ENCODE peak calls at places on chromosomes 11 and 22, in five cellular contexts. L is neuronal stem cell; R is CD4-positive, alpha-beta memory T cell; T is PC-9; P is body of pancreas. D is an unnamed sample.

GRCh38 chr11:7246179-7246578 is 5.5 kb upstream of the SYT9 start:
- DNase-seq in P (no peak), T (no peak), L (no peak), R (no peak), D (no peak)

GRCh38 chr11:44112083-44112865 is 16.8 kb downstream of the EXT2 start:
- DNase-seq in T (no peak), P (no peak), R (no peak), L (no peak), D (no peak)

GRCh38 chr22:39493759-39494158 is 8.3 kb upstream of the MIEF1 start:
- DNase-seq in T (no peak), P (no peak), R (no peak), L (no peak), D (no peak)

GRCh38 chr22:17079572-17079971 is 5.2 kb upstream of the IL17RA start:
- DNase-seq in R (no peak), T (no peak), L (no peak), P (no peak), D (no peak)

GRCh38 chr22:32880906-32881596 is 79.5 kb downstream of the TIMP3 start:
- DNase-seq in P (peak; percentile 15), R (no peak), L (no peak), T (no peak), D (peak; percentile 56)

GRCh38 chr11:94775576-94776327 is 7.6 kb downstream of the AMOTL1 start:
- DNase-seq in R (no peak), T (no peak), L (no peak), P (no peak), D (no peak)

GRCh38 chr22:48702573-48703264 is 1125.0 kb downstream of the BRD1 start:
- DNase-seq in P (peak; percentile 54), R (no peak), T (no peak), L (no peak), D (no peak)

GRCh38 chr22:19766506-19767426 is 6.2 kb downstream of the TBX1 start:
- DNase-seq in L (no peak), P (peak; percentile 52), R (no peak), T (peak; percentile 54), D (peak; percentile 60)

GRCh38 chr11:26712497-26712896 is 9.4 kb downstream of the SLC5A12 start:
- DNase-seq in T (no peak), P (no peak), L (no peak), R (no peak), D (no peak)

GRCh38 chr11:74466916-74467885 is at the start of gene KCNE3:
- DNase-seq in T (no peak), L (no peak), R (no peak), P (peak; percentile 52), D (peak; percentile 77)

GRCh38 chr22:20243545-20244249 is 24.4 kb downstream of the RTN4R start:
- DNase-seq in T (peak; percentile 33), P (no peak), R (peak; percentile 58), L (no peak), D (peak; percentile 64)

GRCh38 chr11:121523581-121524232 is 70.9 kb upstream of the SORL1-AS1 start:
- DNase-seq in L (no peak), P (no peak), R (no peak), T (no peak), D (no peak)

GRCh38 chr11:129184581-129184980 is 7.5 kb downstream of the ARHGAP32 start:
- DNase-seq in P (no peak), L (no peak), T (no peak), R (no peak), D (no peak)

GRCh38 chr11:18280438-18281046 is 14.5 kb downstream of the SAA1 start:
- DNase-seq in T (no peak), R (no peak), P (no peak), L (no peak), D (no peak)

GRCh38 chr11:95101935-95102334 is 12.3 kb downstream of the ENDOD1 start:
- DNase-seq in T (no peak), R (no peak), P (no peak), L (no peak), D (no peak)

GRCh38 chr11:95299078-95299611 is 68.1 kb upstream of the SESN3 start:
- DNase-seq in T (no peak), L (no peak), P (no peak), R (peak; percentile 30), D (no peak)

GRCh38 chr11:10401696-10402392 is 53.2 kb upstream of the AMPD3 start:
- DNase-seq in L (no peak), P (no peak), T (no peak), R (no peak), D (no peak)

GRCh38 chr11:44505591-44506054 is 59.8 kb upstream of the CD82 start:
- DNase-seq in P (no peak), T (no peak), R (no peak), L (no peak), D (no peak)

GRCh38 chr11:8080069-8080670 is 841 bp upstream of the TUB start:
- DNase-seq in L (no peak), P (no peak), R (no peak), T (no peak), D (no peak)

GRCh38 chr11:124108158-124108557 is 7.1 kb upstream of the VWA5A start:
- DNase-seq in L (no peak), R (no peak), T (no peak), P (no peak), D (no peak)

GRCh38 chr11:32172771-32173170 is 81.9 kb downstream of the RCN1 start:
- DNase-seq in P (no peak), R (no peak), L (no peak), T (no peak), D (no peak)

GRCh38 chr22:45807156-45807915 is 135.7 kb downstream of the ATXN10 start:
- DNase-seq in T (no peak), P (no peak), L (no peak), R (no peak), D (no peak)

GRCh38 chr11:15901046-15901445 is 455.3 kb downstream of the SOX6 start:
- DNase-seq in R (no peak), L (no peak), T (no peak), P (peak; percentile 29), D (no peak)

GRCh38 chr11:110711776-110712642 is at the start of gene ARHGAP20:
- DNase-seq in T (no peak), L (peak; percentile 56), P (peak; percentile 35), R (peak; percentile 10), D (peak; percentile 69)

GRCh38 chr22:17629167-17629489 is 579 bp upstream of the ATP6V1E1 start:
- DNase-seq in T (no peak), L (no peak), P (no peak), R (no peak), D (no peak)

GRCh38 chr22:43035250-43035649 is 20.3 kb upstream of the PACSIN2 start:
- DNase-seq in T (no peak), R (no peak), P (no peak), L (no peak), D (no peak)

GRCh38 chr11:111748035-111748804 is 18.0 kb downstream of the PPP2R1B start:
- DNase-seq in R (no peak), P (no peak), T (no peak), L (no peak), D (no peak)

GRCh38 chr11:65417221-65417701 is 5.3 kb upstream of the NEAT1 start:
- DNase-seq in L (no peak), T (no peak), R (peak; percentile 29), P (peak; percentile 47), D (no peak)

GRCh38 chr11:2436521-2437031 is 7.7 kb downstream of the TRPM5 start:
- DNase-seq in P (no peak), T (no peak), L (no peak), R (no peak), D (no peak)

GRCh38 chr11:79052539-79052938 is 388.3 kb downstream of the TENM4 start:
- DNase-seq in R (no peak), P (no peak), T (no peak), L (no peak), D (no peak)

GRCh38 chr11:3795131-3796092 is 1.9 kb downstream of the NUP98 start:
- DNase-seq in T (no peak), L (no peak), R (no peak), P (no peak), D (no peak)

GRCh38 chr11:3797329-3798090 is at the start of gene NUP98:
- DNase-seq in R (peak; percentile 100), T (peak; percentile 98), L (peak; percentile 99), P (peak; percentile 100), D (peak; percentile 100)

GRCh38 chr11:3799143-3799542 is 1.8 kb upstream of the NUP98 start:
- DNase-seq in P (no peak), L (no peak), R (no peak), T (no peak), D (no peak)

GRCh38 chr11:3796796-3797328 is 492 bp downstream of the NUP98 start:
- DNase-seq in R (no peak), T (peak; percentile 2), L (no peak), P (no peak), D (no peak)

GRCh38 chr11:3796346-3796745 is 1.0 kb downstream of the NUP98 start:
- DNase-seq in P (no peak), L (no peak), T (no peak), R (no peak), D (no peak)
- H3K4me1 ChIP-seq in P (peaks cover 33% of the 10 kb centered on the region), L (peaks cover 10% of the 10 kb centered on the region), T (peaks cover 17% of the 10 kb centered on the region), R (peaks cover 42% of the 10 kb centered on the region), D (peaks cover 9% of the 10 kb centered on the region)

DNA sequence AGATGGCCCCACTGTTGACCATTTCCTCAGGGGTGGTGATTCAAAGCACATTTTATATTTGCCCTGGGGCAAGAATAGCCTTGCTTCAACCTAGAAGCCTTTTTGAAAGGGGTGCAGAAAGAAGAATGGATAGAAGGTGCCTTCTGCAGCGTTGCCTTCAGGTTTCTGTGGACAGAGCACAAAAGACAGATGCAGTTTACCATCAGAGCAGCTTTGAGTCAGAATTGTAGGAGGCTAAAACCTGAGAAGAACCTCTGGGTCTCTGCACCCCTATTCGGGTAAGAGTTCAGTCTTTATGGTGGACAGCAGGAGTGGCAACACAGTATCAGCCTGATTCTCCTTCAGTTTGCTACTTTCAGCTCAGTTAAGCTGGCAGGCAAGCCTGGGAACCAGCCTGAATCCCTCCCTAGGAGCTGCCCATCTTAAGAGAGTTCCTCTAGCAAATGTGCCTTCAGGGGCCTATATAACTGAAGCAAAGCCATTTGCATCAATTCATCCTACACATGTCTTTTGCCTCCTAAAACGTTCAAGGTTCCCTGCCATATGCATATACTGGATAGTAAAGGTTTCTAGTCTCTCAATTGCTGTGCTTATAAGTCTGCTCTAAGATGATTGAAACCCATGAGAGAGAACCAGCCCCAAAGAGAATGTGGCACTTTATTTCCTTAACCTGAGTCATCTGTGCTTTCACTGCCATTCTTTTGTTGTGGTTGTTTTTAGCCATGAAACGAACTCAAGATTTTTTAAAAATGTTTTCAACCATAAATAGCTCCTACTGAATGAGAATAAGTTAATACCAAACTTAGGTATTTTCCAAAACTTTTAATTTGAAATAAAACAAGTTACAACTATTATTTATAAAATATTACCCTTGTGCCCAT is 123.0 kb downstream of the TRIM44 start:
- DNase-seq in T (no peak), R (no peak), L (no peak), P (no peak), D (no peak)
- H3K27ac ChIP-seq in T (no peak overlapping the region), R (no peak overlapping the region), L (peak overlapping the region; percentile 21), P (no peak overlapping the region), D (no peak overlapping the region)

GRCh38 chr11:46295996-46296519 is 18.6 kb downstream of the CREB3L1 start:
- DNase-seq in P (no peak), L (no peak), R (no peak), T (no peak), D (no peak)
- H3K4me1 ChIP-seq in P (peaks cover 32% of the 10 kb centered on the region), L (peaks cover 6% of the 10 kb centered on the region), R (peaks cover 10% of the 10 kb centered on the region), T (peaks cover 63% of the 10 kb centered on the region), D (no peaks in the 10 kb centered on the region)

DNA sequence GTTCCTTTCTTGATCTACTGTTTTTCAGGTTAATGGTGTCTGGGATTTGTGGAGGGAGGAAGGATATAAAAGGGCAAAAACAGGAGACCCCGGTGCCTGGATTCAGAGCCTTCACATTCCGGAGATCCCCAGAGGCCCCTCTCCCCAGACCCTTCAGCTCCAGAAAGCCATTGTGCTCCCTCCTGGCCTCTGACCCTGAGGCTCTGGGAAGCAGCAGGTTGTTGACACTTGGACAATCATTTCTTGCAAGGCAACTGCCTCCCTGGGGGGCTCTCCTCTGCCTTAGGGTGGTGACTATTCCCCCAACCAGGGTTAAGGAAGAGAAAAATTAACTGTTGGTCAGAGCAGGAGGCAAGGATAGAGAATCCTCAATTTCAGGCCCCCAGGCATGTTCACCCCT is 86.9 kb upstream of the NNMT start:
- DNase-seq in T (no peak), P (no peak), L (peak; percentile 66), R (no peak), D (no peak)
- H3K27ac ChIP-seq in T (no peak overlapping the region), P (peak overlapping the region; percentile 45), L (peak overlapping the region; percentile 98), R (no peak overlapping the region), D (no peak overlapping the region)

D was measured in colonic mucosa.